ENCODE peak calls at places on chromosomes 4 and X, in five cellular contexts. G is nucleus accumbens; W is cardiac muscle cell; B is A549; L is activated CD4-positive, alpha-beta T cell treated with anti-CD3 and anti-CD28 coated beads for 36 hours. Y is an unnamed sample.

GRCh38 chr4:80309301-80310004 is 26.1 kb upstream of the CFAP299 start:
- DNase-seq in G (no peak), W (peak; percentile 85), B (no peak), L (no peak), Y (no peak)

GRCh38 chr4:159010563-159011260 is 92.2 kb upstream of the RAPGEF2 start:
- DNase-seq in G (no peak), W (peak; percentile 91), B (no peak), L (no peak), Y (no peak)

GRCh38 chr4:87310691-87311335 is 11.9 kb downstream of the HSD17B13 start:
- DNase-seq in G (no peak), W (peak; percentile 55), B (no peak), L (no peak), Y (no peak)

GRCh38 chr4:53527342-53527741 is 63.9 kb downstream of the LNX1 start:
- DNase-seq in G (no peak), W (no peak), B (no peak), L (no peak), Y (no peak)

GRCh38 chr4:147198411-147199051 is 252.9 kb upstream of the TTC29 start:
- DNase-seq in G (no peak), W (peak; percentile 55), B (no peak), L (no peak), Y (no peak)

GRCh38 chr4:87150498-87151261 is 69.7 kb downstream of the KLHL8 start:
- DNase-seq in G (no peak), W (peak; percentile 82), B (peak; percentile 13), L (peak; percentile 56), Y (peak; percentile 62)

GRCh38 chr4:102165584-102165983 is 179.7 kb downstream of the SLC39A8 start:
- DNase-seq in G (no peak), W (no peak), B (no peak), L (no peak), Y (no peak)

GRCh38 chr4:56042225-56042624 is 93.5 kb downstream of the CEP135 start:
- DNase-seq in G (no peak), W (no peak), B (no peak), L (no peak), Y (no peak)

GRCh38 chr4:139509727-139510410 is 46.1 kb downstream of the SETD7 start:
- DNase-seq in G (peak; percentile 5), W (peak; percentile 29), B (no peak), L (no peak), Y (no peak)

GRCh38 chr4:10051536-10052135 is 30.3 kb upstream of the SLC2A9 start:
- DNase-seq in G (no peak), W (no peak), B (no peak), L (no peak), Y (no peak)

GRCh38 chr4:41550308-41550707 is 12.4 kb downstream of the LIMCH1 start:
- DNase-seq in G (no peak), W (peak; percentile 33), B (no peak), L (no peak), Y (no peak)

GRCh38 chr4:89000844-89001360 is 56.1 kb downstream of the FAM13A start:
- DNase-seq in G (no peak), W (peak; percentile 57), B (peak; percentile 1), L (no peak), Y (peak; percentile 25)

GRCh38 chr4:153546273-153546672 is 80.1 kb downstream of the TMEM131L start:
- DNase-seq in G (no peak), W (peak; percentile 21), B (no peak), L (no peak), Y (no peak)

GRCh38 chrX:47501226-47502071 is 18.4 kb upstream of the ZNF41 start:
- DNase-seq in G (no peak), W (peak; percentile 50), B (no peak), L (no peak), Y (peak; percentile 96)

GRCh38 chr4:9979101-9979815 is 42.0 kb downstream of the SLC2A9 start:
- DNase-seq in G (no peak), W (no peak), B (no peak), L (no peak), Y (no peak)

Y was measured in NCI-H460.